ENCODE peak calls at places on chromosome 16, in eight cellular contexts. E, P, X, Z, S, V, Y and N are unnamed samples.
A peak's percentile ranks its signal among the peaks of the same experiment; 100 is the strongest.

GRCh38 chr16:47928008-47928407 is 227.8 kb downstream of the ABCC12 start:
- DNase-seq in E (no peak), P (no peak), X (no peak), Z (no peak), S (no peak), V (no peak), Y (peak; percentile 6), N (no peak)

GRCh38 chr16:19113577-19114358 is at the start of gene ITPRIPL2:
- DNase-seq in E (peak; percentile 90), P (peak; percentile 90), X (peak; percentile 69), Z (peak; percentile 88), S (no peak), V (no peak), Y (peak; percentile 95), N (peak; percentile 93)

GRCh38 chr16:46970089-46970488 is 3.4 kb downstream of the DNAJA2 start:
- DNase-seq in E (no peak), P (no peak), X (no peak), Z (no peak), S (no peak), V (no peak), Y (no peak), N (no peak)

GRCh38 chr16:50071075-50071671 is 5.4 kb downstream of the HEATR3 start:
- DNase-seq in E (no peak), P (no peak), X (no peak), Z (no peak), S (no peak), V (no peak), Y (no peak), N (no peak)

GRCh38 chr16:2196162-2196980 is at the start of gene CASKIN1:
- DNase-seq in E (no peak), P (no peak), X (no peak), Z (no peak), S (no peak), V (no peak), Y (no peak), N (no peak)

GRCh38 chr16:66856184-66856730 is 12.0 kb downstream of the CA7 start:
- DNase-seq in E (peak; percentile 35), P (no peak), X (no peak), Z (no peak), S (no peak), V (no peak), Y (no peak), N (no peak)

GRCh38 chr16:30761427-30761927 is 385 bp downstream of the CFAP119 start:
- DNase-seq in E (peak; percentile 80), P (peak; percentile 22), X (no peak), Z (no peak), S (no peak), V (no peak), Y (peak; percentile 24), N (peak; percentile 11)

GRCh38 chr16:53083123-53083522 is 28.3 kb downstream of the CHD9 start:
- DNase-seq in E (no peak), P (no peak), X (no peak), Z (no peak), S (no peak), V (no peak), Y (peak; percentile 29), N (no peak)

GRCh38 chr16:4954714-4955113 is 3.4 kb upstream of the SEC14L5 start:
- DNase-seq in E (no peak), P (no peak), X (no peak), Z (no peak), S (no peak), V (no peak), Y (no peak), N (peak; percentile 14)

GRCh38 chr16:10609410-10609774 is 29.0 kb upstream of the EMP2 start:
- DNase-seq in E (peak; percentile 83), P (peak; percentile 77), X (no peak), Z (no peak), S (no peak), V (no peak), Y (peak; percentile 83), N (peak; percentile 85)

GRCh38 chr16:8194795-8195194 is 395.5 kb downstream of the TMEM114 start:
- DNase-seq in E (peak; percentile 60), P (no peak), X (no peak), Z (no peak), S (no peak), V (no peak), Y (no peak), N (no peak)